ENCODE peak calls at places on chromosomes 6 and 20, in six cellular contexts. One of them, this sample, is unnamed.

GRCh38 chr6:155880905-155881304 is 425.3 kb upstream of the NOX3 start:
- DNase-seq in dorsolateral prefrontal cortex: no peak
- DNase-seq in right cardiac atrium: no peak
- DNase-seq in cardiac fibroblast: peak; percentile 12
- DNase-seq in IMR-90: peak; percentile 47
- DNase-seq in psoas muscle: no peak
- DNase-seq in this sample: peak; percentile 51

GRCh38 chr20:33132858-33133615 is 34.9 kb upstream of the BPIFA2 start:
- DNase-seq in dorsolateral prefrontal cortex: no peak
- DNase-seq in right cardiac atrium: peak; percentile 74
- DNase-seq in cardiac fibroblast: peak; percentile 13
- DNase-seq in IMR-90: no peak
- DNase-seq in psoas muscle: no peak
- DNase-seq in this sample: no peak

GRCh38 chr6:81767163-81768000 is 14.9 kb upstream of the TENT5A start:
- DNase-seq in dorsolateral prefrontal cortex: no peak
- DNase-seq in right cardiac atrium: peak; percentile 20
- DNase-seq in cardiac fibroblast: peak; percentile 69
- DNase-seq in IMR-90: peak; percentile 41
- DNase-seq in psoas muscle: no peak
- DNase-seq in this sample: peak; percentile 76

GRCh38 chr6:70394518-70395300 is 18.6 kb upstream of the FAM135A start:
- DNase-seq in dorsolateral prefrontal cortex: no peak
- DNase-seq in right cardiac atrium: no peak
- DNase-seq in cardiac fibroblast: no peak
- DNase-seq in IMR-90: no peak
- DNase-seq in psoas muscle: no peak
- DNase-seq in this sample: no peak

GRCh38 chr6:3398165-3398562 is 58.7 kb downstream of the SLC22A23 start:
- DNase-seq in dorsolateral prefrontal cortex: no peak
- DNase-seq in right cardiac atrium: no peak
- DNase-seq in cardiac fibroblast: no peak
- DNase-seq in IMR-90: no peak
- DNase-seq in psoas muscle: no peak
- DNase-seq in this sample: no peak

GRCh38 chr6:2752477-2753115 is 1.9 kb upstream of the MYLK4 start:
- DNase-seq in dorsolateral prefrontal cortex: no peak
- DNase-seq in right cardiac atrium: no peak
- DNase-seq in cardiac fibroblast: no peak
- DNase-seq in IMR-90: no peak
- DNase-seq in psoas muscle: no peak
- DNase-seq in this sample: no peak

GRCh38 chr6:89895273-89895874 is 1.1 kb downstream of the GJA10 start:
- DNase-seq in dorsolateral prefrontal cortex: no peak
- DNase-seq in right cardiac atrium: no peak
- DNase-seq in cardiac fibroblast: peak; percentile 58
- DNase-seq in IMR-90: peak; percentile 69
- DNase-seq in psoas muscle: no peak
- DNase-seq in this sample: peak; percentile 62

GRCh38 chr6:50720623-50721022 is 7.3 kb downstream of the TFAP2D start:
- DNase-seq in dorsolateral prefrontal cortex: no peak
- DNase-seq in right cardiac atrium: no peak
- DNase-seq in cardiac fibroblast: peak; percentile 10
- DNase-seq in IMR-90: no peak
- DNase-seq in psoas muscle: no peak
- DNase-seq in this sample: no peak

GRCh38 chr6:101445527-101445926 is 52.0 kb downstream of the GRIK2 start:
- DNase-seq in dorsolateral prefrontal cortex: no peak
- DNase-seq in right cardiac atrium: no peak
- DNase-seq in cardiac fibroblast: peak; percentile 10
- DNase-seq in IMR-90: peak; percentile 89
- DNase-seq in psoas muscle: no peak
- DNase-seq in this sample: peak; percentile 0

GRCh38 chr20:56285496-56285895 is 37.0 kb downstream of the MC3R start:
- DNase-seq in dorsolateral prefrontal cortex: no peak
- DNase-seq in right cardiac atrium: no peak
- DNase-seq in cardiac fibroblast: peak; percentile 3
- DNase-seq in IMR-90: no peak
- DNase-seq in psoas muscle: no peak
- DNase-seq in this sample: no peak

GRCh38 chr20:59190509-59190908 is 26.9 kb downstream of the ZNF831 start:
- DNase-seq in dorsolateral prefrontal cortex: no peak
- DNase-seq in right cardiac atrium: no peak
- DNase-seq in cardiac fibroblast: no peak
- DNase-seq in IMR-90: no peak
- DNase-seq in psoas muscle: no peak
- DNase-seq in this sample: no peak

GRCh38 chr6:122663981-122664380 is 53.8 kb downstream of the PKIB start:
- DNase-seq in dorsolateral prefrontal cortex: no peak
- DNase-seq in right cardiac atrium: no peak
- DNase-seq in cardiac fibroblast: no peak
- DNase-seq in IMR-90: no peak
- DNase-seq in psoas muscle: no peak
- DNase-seq in this sample: peak; percentile 30

GRCh38 chr20:59822291-59823029 is 111.0 kb downstream of the SYCP2 start:
- DNase-seq in dorsolateral prefrontal cortex: no peak
- DNase-seq in right cardiac atrium: no peak
- DNase-seq in cardiac fibroblast: no peak
- DNase-seq in IMR-90: no peak
- DNase-seq in psoas muscle: no peak
- DNase-seq in this sample: no peak

GRCh38 chr6:90135672-90136071 is 161.0 kb downstream of the BACH2 start:
- DNase-seq in dorsolateral prefrontal cortex: no peak
- DNase-seq in right cardiac atrium: no peak
- DNase-seq in cardiac fibroblast: peak; percentile 14
- DNase-seq in IMR-90: peak; percentile 90
- DNase-seq in psoas muscle: no peak
- DNase-seq in this sample: peak; percentile 96

GRCh38 chr20:46060301-46060881 is 29.4 kb downstream of the NCOA5 start:
- DNase-seq in dorsolateral prefrontal cortex: no peak
- DNase-seq in right cardiac atrium: no peak
- DNase-seq in cardiac fibroblast: peak; percentile 16
- DNase-seq in IMR-90: no peak
- DNase-seq in psoas muscle: no peak
- DNase-seq in this sample: no peak

GRCh38 chr6:105616521-105616920 is 213.6 kb upstream of the PREP start:
- DNase-seq in dorsolateral prefrontal cortex: no peak
- DNase-seq in right cardiac atrium: no peak
- DNase-seq in cardiac fibroblast: peak; percentile 84
- DNase-seq in IMR-90: no peak
- DNase-seq in psoas muscle: no peak
- DNase-seq in this sample: no peak
- H3K4me3 ChIP-seq in dorsolateral prefrontal cortex: no peak overlapping the region
- H3K4me3 ChIP-seq in right cardiac atrium: no peak overlapping the region
- H3K4me3 ChIP-seq in cardiac fibroblast: no peak overlapping the region
- H3K4me3 ChIP-seq in IMR-90: no peak overlapping the region
- H3K4me3 ChIP-seq in psoas muscle: no peak overlapping the region
- H3K4me3 ChIP-seq in this sample: no peak overlapping the region

GRCh38 chr6:152543519-152543918 is 93.6 kb downstream of the SYNE1 start:
- DNase-seq in dorsolateral prefrontal cortex: no peak
- DNase-seq in right cardiac atrium: no peak
- DNase-seq in cardiac fibroblast: no peak
- DNase-seq in IMR-90: no peak
- DNase-seq in psoas muscle: no peak
- DNase-seq in this sample: no peak
- H3K4me3 ChIP-seq in dorsolateral prefrontal cortex: no peak overlapping the region
- H3K4me3 ChIP-seq in right cardiac atrium: no peak overlapping the region
- H3K4me3 ChIP-seq in cardiac fibroblast: no peak overlapping the region
- H3K4me3 ChIP-seq in IMR-90: no peak overlapping the region
- H3K4me3 ChIP-seq in psoas muscle: no peak overlapping the region
- H3K4me3 ChIP-seq in this sample: no peak overlapping the region

GRCh38 chr6:117677553-117678131 is 2.4 kb downstream of the NUS1 start:
- DNase-seq in dorsolateral prefrontal cortex: no peak
- DNase-seq in right cardiac atrium: no peak
- DNase-seq in cardiac fibroblast: peak; percentile 71
- DNase-seq in IMR-90: peak; percentile 44
- DNase-seq in psoas muscle: no peak
- DNase-seq in this sample: peak; percentile 27
- H3K4me3 ChIP-seq in dorsolateral prefrontal cortex: no peak overlapping the region
- H3K4me3 ChIP-seq in right cardiac atrium: no peak overlapping the region
- H3K4me3 ChIP-seq in cardiac fibroblast: no peak overlapping the region
- H3K4me3 ChIP-seq in IMR-90: peak overlapping the region; percentile 9
- H3K4me3 ChIP-seq in psoas muscle: peak overlapping the region; percentile 79
- H3K4me3 ChIP-seq in this sample: no peak overlapping the region

GRCh38 chr20:53643031-53643832 is 49.6 kb upstream of the ZNF217 start:
- DNase-seq in dorsolateral prefrontal cortex: no peak
- DNase-seq in right cardiac atrium: peak; percentile 57
- DNase-seq in cardiac fibroblast: peak; percentile 91
- DNase-seq in IMR-90: peak; percentile 80
- DNase-seq in psoas muscle: no peak
- DNase-seq in this sample: peak; percentile 88

GRCh38 chr20:53639647-53640440 is 46.2 kb upstream of the ZNF217 start:
- DNase-seq in dorsolateral prefrontal cortex: no peak
- DNase-seq in right cardiac atrium: no peak
- DNase-seq in cardiac fibroblast: no peak
- DNase-seq in IMR-90: no peak
- DNase-seq in psoas muscle: no peak
- DNase-seq in this sample: no peak

GRCh38 chr20:53645582-53645897 is 51.9 kb upstream of the ZNF217 start:
- DNase-seq in dorsolateral prefrontal cortex: no peak
- DNase-seq in right cardiac atrium: no peak
- DNase-seq in cardiac fibroblast: no peak
- DNase-seq in IMR-90: no peak
- DNase-seq in psoas muscle: no peak
- DNase-seq in this sample: no peak

GRCh38 chr20:53639128-53639527 is 45.5 kb upstream of the ZNF217 start:
- DNase-seq in dorsolateral prefrontal cortex: no peak
- DNase-seq in right cardiac atrium: no peak
- DNase-seq in cardiac fibroblast: no peak
- DNase-seq in IMR-90: no peak
- DNase-seq in psoas muscle: no peak
- DNase-seq in this sample: no peak

DNA sequence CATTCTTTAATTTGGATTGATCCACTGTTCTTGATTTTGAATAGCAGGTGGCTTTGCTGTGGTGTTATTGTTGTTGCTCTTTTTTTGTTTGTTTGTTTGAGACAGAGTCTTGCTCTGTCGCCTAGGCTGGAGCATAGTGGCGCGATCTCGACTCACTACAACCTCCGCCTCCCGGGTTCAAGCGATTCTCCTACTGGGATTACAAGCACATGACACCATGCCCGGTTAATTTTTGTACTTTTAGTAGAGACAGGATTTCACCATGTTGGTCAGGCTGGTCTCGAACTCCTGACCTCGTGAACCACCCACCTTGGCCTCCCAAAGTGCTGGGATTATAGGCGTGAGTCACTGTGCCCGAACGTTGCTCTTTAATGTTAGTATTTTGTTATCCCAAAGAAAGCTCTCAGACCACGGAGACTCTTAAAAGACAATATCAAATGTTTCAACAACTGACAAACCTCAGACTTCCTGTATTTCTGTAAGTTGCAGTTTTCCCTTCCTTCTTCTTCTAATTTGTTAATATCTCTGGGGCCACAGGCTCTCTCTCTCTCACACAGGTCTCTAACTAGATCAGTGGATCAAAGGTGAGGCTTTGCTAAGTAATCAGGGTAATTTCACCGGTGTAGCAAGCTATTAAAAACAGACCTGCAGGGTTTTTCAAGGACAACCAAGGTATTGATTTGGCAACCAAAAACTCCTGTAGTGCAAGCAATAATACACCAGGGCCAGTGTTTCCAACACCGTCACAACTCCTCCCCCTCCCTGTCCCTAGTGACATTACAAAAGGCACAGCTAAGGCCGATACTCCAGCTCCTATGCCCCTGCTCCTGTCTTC is 48.8 kb upstream of the ZNF217 start:
- DNase-seq in dorsolateral prefrontal cortex: no peak
- DNase-seq in right cardiac atrium: peak; percentile 66
- DNase-seq in cardiac fibroblast: peak; percentile 87
- DNase-seq in IMR-90: peak; percentile 50
- DNase-seq in psoas muscle: no peak
- DNase-seq in this sample: peak; percentile 68
- H3K4me3 ChIP-seq in dorsolateral prefrontal cortex: no peak overlapping the region
- H3K4me3 ChIP-seq in right cardiac atrium: no peak overlapping the region
- H3K4me3 ChIP-seq in cardiac fibroblast: no peak overlapping the region
- H3K4me3 ChIP-seq in IMR-90: no peak overlapping the region
- H3K4me3 ChIP-seq in psoas muscle: peak overlapping the region; percentile 5
- H3K4me3 ChIP-seq in this sample: no peak overlapping the region